ENCODE peak calls at places on chromosomes 5 and 9, in seven cellular contexts. One of them, this sample, is unnamed.

GRCh38 chr9:126343271-126343700 is 16.7 kb downstream of the MVB12B start:
- DNase-seq in H1: no peak
- DNase-seq in HEK293T: no peak
- DNase-seq in HCT116: no peak
- DNase-seq in K562: no peak
- DNase-seq in HepG2: peak
- DNase-seq in GM12878: no peak
- DNase-seq in this sample: no peak

GRCh38 chr9:7637073-7637472 is 162.5 kb downstream of the DMAC1 start:
- DNase-seq in H1: no peak
- DNase-seq in HEK293T: no peak
- DNase-seq in HCT116: no peak
- DNase-seq in K562: no peak
- DNase-seq in HepG2: no peak
- DNase-seq in GM12878: no peak
- DNase-seq in this sample: no peak

GRCh38 chr5:168683247-168683926 is 104.2 kb upstream of the PANK3 start:
- DNase-seq in H1: no peak
- DNase-seq in HEK293T: no peak
- DNase-seq in HCT116: no peak
- DNase-seq in K562: peak
- DNase-seq in HepG2: no peak
- DNase-seq in GM12878: no peak
- DNase-seq in this sample: no peak

GRCh38 chr9:126057461-126057860 is 269.2 kb upstream of the MVB12B start:
- DNase-seq in H1: no peak
- DNase-seq in HEK293T: no peak
- DNase-seq in HCT116: no peak
- DNase-seq in K562: no peak
- DNase-seq in HepG2: no peak
- DNase-seq in GM12878: no peak
- DNase-seq in this sample: no peak

GRCh38 chr5:94776167-94776566 is 157.7 kb downstream of the SLF1 start:
- DNase-seq in H1: no peak
- DNase-seq in HEK293T: no peak
- DNase-seq in HCT116: no peak
- DNase-seq in K562: no peak
- DNase-seq in HepG2: no peak
- DNase-seq in GM12878: no peak
- DNase-seq in this sample: no peak

GRCh38 chr5:36688722-36689121 is 82.3 kb downstream of the SLC1A3 start:
- DNase-seq in H1: no peak
- DNase-seq in HEK293T: peak
- DNase-seq in HCT116: peak
- DNase-seq in K562: peak
- DNase-seq in HepG2: peak
- DNase-seq in GM12878: no peak
- DNase-seq in this sample: peak

GRCh38 chr5:122586351-122586750 is 188.5 kb upstream of the SNX2 start:
- DNase-seq in H1: no peak
- DNase-seq in HEK293T: no peak
- DNase-seq in HCT116: no peak
- DNase-seq in K562: no peak
- DNase-seq in HepG2: no peak
- DNase-seq in GM12878: no peak
- DNase-seq in this sample: no peak

GRCh38 chr9:21728781-21729180 is 73.7 kb upstream of the MTAP start:
- DNase-seq in H1: no peak
- DNase-seq in HEK293T: no peak
- DNase-seq in HCT116: no peak
- DNase-seq in K562: no peak
- DNase-seq in HepG2: no peak
- DNase-seq in GM12878: no peak
- DNase-seq in this sample: no peak

GRCh38 chr5:34709861-34710673 is 53.9 kb downstream of the RAI14 start:
- DNase-seq in H1: no peak
- DNase-seq in HEK293T: no peak
- DNase-seq in HCT116: no peak
- DNase-seq in K562: no peak
- DNase-seq in HepG2: peak
- DNase-seq in GM12878: no peak
- DNase-seq in this sample: no peak
- TF ChIP-seq SP1 in H1: no peak
- TF ChIP-seq SP1 in HEK293T: no peak
- TF ChIP-seq SP1 in HCT116: no peak
- TF ChIP-seq SP1 in K562: no peak
- TF ChIP-seq SP1 in HepG2: no peak
- TF ChIP-seq SP1 in GM12878: no peak
- TF ChIP-seq SP1 in this sample: no peak

DNA sequence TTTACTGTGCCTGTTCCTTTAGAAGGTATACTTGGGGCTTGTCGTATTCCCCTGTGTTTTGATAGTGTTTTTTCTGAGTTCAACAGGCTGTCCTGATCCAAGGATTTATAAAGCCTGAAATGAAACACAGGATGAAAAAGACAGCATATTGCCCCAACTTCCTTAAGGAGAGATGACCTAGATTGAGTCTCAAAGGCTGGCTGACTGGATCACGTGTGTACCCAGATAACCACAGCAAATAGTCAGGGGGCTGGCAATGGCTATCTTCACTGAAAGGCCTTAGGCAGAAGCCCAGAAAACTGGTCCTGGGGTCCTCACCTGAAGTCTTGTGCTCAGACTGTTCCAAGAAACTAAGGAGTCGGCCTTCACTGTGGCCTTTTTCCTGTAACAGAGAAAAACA is 7.7 kb upstream of the HK3 start:
- DNase-seq in H1: no peak
- DNase-seq in HEK293T: no peak
- DNase-seq in HCT116: no peak
- DNase-seq in K562: no peak
- DNase-seq in HepG2: no peak
- DNase-seq in GM12878: no peak
- DNase-seq in this sample: no peak
- TF ChIP-seq SP1 in H1: no peak
- TF ChIP-seq SP1 in HEK293T: no peak
- TF ChIP-seq SP1 in HCT116: no peak
- TF ChIP-seq SP1 in K562: no peak
- TF ChIP-seq SP1 in HepG2: no peak
- TF ChIP-seq SP1 in GM12878: no peak
- TF ChIP-seq SP1 in this sample: no peak

DNA sequence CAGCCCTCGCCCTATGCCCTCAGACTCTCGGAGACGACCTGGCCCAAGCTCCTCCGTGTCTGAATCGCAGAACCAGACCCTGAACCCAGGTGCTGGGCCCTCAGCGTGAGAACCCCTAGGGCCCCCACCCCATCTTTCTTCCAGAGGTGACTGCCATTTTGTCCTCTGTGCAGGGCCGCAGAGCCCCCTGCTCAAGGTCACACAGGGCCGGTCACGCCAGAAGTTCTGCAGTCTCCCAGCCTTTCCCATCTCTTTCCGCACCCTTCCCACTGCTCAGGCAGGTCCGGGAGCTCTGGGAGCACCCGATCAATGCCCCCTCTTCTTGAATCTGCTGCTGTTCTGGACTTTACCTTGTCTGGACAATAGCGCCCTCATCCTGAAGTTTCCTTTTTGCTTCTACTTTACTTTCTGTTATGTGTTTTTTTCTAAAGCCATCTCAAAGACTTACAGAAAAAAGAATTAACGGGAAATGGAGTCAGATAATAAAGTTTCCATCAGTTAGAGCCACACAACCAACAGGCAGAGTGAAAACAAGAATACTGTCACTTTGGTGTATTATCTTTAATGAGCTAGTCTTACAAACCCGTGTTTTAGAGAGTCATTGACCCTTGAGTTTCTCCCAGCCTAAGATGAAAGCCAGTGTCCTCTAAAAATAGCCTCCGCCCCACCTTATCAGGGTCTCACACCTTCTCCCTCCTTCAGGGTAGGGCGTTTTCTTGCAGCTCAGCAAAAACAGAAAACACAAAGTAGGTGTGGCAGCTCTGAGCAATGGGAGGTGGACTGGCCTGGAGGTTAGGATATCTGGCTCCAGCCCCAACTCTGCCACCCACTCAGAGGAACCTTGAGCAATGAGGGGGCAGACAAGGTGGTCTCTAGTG is 1.8 kb downstream of the TMOD1 start:
- DNase-seq in H1: no peak
- DNase-seq in HEK293T: no peak
- DNase-seq in HCT116: no peak
- DNase-seq in K562: peak
- DNase-seq in HepG2: no peak
- DNase-seq in GM12878: no peak
- DNase-seq in this sample: peak
- TF ChIP-seq SP1 in H1: no peak
- TF ChIP-seq SP1 in HEK293T: no peak
- TF ChIP-seq SP1 in HCT116: no peak
- TF ChIP-seq SP1 in K562: no peak
- TF ChIP-seq SP1 in HepG2: no peak
- TF ChIP-seq SP1 in GM12878: no peak
- TF ChIP-seq SP1 in this sample: no peak

GRCh38 chr5:72658161-72658560 is 151.0 kb upstream of the ZNF366 start:
- DNase-seq in H1: no peak
- DNase-seq in HEK293T: no peak
- DNase-seq in HCT116: no peak
- DNase-seq in K562: no peak
- DNase-seq in HepG2: no peak
- DNase-seq in GM12878: no peak
- DNase-seq in this sample: no peak

GRCh38 chr5:72658767-72659540 is 151.7 kb upstream of the ZNF366 start:
- DNase-seq in H1: no peak
- DNase-seq in HEK293T: no peak
- DNase-seq in HCT116: no peak
- DNase-seq in K562: no peak
- DNase-seq in HepG2: no peak
- DNase-seq in GM12878: no peak
- DNase-seq in this sample: no peak

GRCh38 chr5:72662936-72663335 is 153.5 kb upstream of the TNPO1 start:
- DNase-seq in H1: no peak
- DNase-seq in HEK293T: no peak
- DNase-seq in HCT116: no peak
- DNase-seq in K562: no peak
- DNase-seq in HepG2: no peak
- DNase-seq in GM12878: no peak
- DNase-seq in this sample: no peak

GRCh38 chr5:72659726-72660125 is 152.5 kb upstream of the ZNF366 start:
- DNase-seq in H1: no peak
- DNase-seq in HEK293T: no peak
- DNase-seq in HCT116: no peak
- DNase-seq in K562: no peak
- DNase-seq in HepG2: no peak
- DNase-seq in GM12878: no peak
- DNase-seq in this sample: no peak

DNA sequence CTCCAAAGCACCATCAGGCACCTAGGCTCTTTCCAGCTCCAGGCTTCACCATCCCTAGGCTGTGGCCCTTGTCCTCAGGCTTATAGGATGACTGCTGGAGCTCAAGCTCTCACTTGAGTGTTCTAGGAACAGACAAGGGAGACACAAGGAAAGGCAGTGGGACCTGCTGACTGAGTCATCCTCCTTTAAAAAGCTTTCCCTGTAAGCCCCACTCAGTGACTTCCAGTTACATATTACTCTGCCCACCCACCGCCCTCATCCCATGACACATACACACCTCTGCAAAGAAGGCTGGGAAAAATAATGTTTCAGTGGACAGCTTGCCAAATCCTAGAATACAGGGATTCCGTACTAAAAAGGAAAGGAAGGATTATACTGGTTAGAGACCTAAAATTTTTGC is 154.2 kb upstream of the ZNF366 start:
- DNase-seq in H1: no peak
- DNase-seq in HEK293T: no peak
- DNase-seq in HCT116: no peak
- DNase-seq in K562: no peak
- DNase-seq in HepG2: no peak
- DNase-seq in GM12878: no peak
- DNase-seq in this sample: no peak
- TF ChIP-seq SP1 in H1: no peak
- TF ChIP-seq SP1 in HEK293T: no peak
- TF ChIP-seq SP1 in HCT116: no peak
- TF ChIP-seq SP1 in K562: no peak
- TF ChIP-seq SP1 in HepG2: no peak
- TF ChIP-seq SP1 in GM12878: no peak
- TF ChIP-seq SP1 in this sample: no peak

DNA sequence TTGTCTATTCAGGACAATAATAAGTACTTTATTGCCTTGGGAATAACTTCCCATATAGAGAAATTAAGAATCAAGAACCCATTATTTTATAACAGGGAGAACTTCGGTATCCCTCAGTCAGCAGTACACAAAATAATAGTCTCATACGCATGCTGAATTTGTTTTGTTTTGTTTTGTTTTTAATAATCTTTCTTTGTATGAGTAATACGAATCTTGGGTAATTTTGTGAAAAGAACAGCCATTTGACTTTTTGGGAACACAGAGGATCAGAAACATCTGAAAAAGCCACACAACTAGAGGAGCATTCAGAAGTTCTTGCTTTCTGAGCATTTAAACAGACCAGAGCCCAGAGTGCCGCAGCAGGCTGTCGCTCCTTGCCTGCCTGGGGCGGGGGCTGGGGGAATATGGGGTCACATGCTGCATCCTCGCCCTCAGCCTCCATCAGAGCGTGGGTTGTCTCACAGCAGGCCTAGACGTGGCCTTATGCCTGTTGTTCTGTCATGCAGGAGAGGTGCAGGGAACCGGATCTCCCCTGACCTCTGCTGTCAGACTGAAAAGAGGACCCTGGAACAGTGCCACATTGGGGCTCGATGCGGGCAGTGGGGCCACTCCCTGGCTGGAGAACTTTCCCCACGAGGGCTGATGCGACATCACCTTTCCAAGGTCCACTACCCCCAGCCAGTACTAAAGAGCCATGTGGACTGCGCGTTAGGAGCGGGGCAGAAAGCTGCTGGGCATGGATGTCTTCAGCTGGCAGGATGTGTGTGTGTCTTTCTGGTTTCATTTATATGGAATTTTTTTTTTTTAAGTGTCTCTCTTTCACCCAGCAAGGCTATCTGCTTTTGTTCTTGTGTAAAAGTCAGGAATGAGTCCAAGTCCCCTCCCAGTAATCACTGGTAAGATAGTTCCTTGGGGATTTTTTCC is 133.4 kb upstream of the OTULINL start:
- DNase-seq in H1: no peak
- DNase-seq in HEK293T: no peak
- DNase-seq in HCT116: no peak
- DNase-seq in K562: no peak
- DNase-seq in HepG2: no peak
- DNase-seq in GM12878: peak
- DNase-seq in this sample: no peak
- TF ChIP-seq SP1 in H1: no peak
- TF ChIP-seq SP1 in HEK293T: no peak
- TF ChIP-seq SP1 in HCT116: no peak
- TF ChIP-seq SP1 in K562: no peak
- TF ChIP-seq SP1 in HepG2: no peak
- TF ChIP-seq SP1 in GM12878: no peak
- TF ChIP-seq SP1 in this sample: no peak

DNA sequence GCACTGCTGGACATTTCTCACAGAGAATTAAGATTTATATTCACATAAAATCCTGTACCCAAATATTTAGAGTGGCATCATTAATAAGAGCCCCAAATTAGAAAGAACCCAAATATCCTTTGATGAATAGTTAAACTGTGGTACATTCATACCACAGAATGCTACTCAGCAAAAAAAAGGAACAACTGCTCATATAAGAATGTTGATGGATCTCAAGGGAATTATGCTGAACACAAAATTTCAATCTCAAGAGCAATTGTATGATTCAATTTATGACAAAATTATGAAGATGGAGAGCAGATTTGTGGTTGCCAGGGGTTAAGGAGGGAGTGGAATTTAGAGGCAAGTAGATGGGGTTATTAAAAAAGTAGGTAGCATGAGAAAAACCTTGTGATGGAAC is 4.5 kb upstream of the PAIP1 start:
- DNase-seq in H1: no peak
- DNase-seq in HEK293T: no peak
- DNase-seq in HCT116: no peak
- DNase-seq in K562: no peak
- DNase-seq in HepG2: no peak
- DNase-seq in GM12878: no peak
- DNase-seq in this sample: no peak
- TF ChIP-seq SP1 in H1: no peak
- TF ChIP-seq SP1 in HEK293T: no peak
- TF ChIP-seq SP1 in HCT116: no peak
- TF ChIP-seq SP1 in K562: no peak
- TF ChIP-seq SP1 in HepG2: no peak
- TF ChIP-seq SP1 in GM12878: no peak
- TF ChIP-seq SP1 in this sample: no peak

This sample was measured in WTC11.